ENCODE peak calls at places on chromosomes 6 and 20, in six cellular contexts. A is body of pancreas, I is uterus, Z is H54, F is adrenal gland, C is breast epithelium. M is an unnamed sample.
A peak's percentile ranks its signal among the peaks of the same experiment; 100 is the strongest.

GRCh38 chr6:79604583-79605037 is 26.5 kb upstream of the SH3BGRL2 start:
- DNase-seq in A (no peak), I (no peak), Z (peak; percentile 7), F (no peak), C (no peak), M (no peak)

GRCh38 chr20:62367136-62367482 is at the start of gene LAMA5:
- DNase-seq in A (peak; percentile 64), I (no peak), Z (no peak), F (peak; percentile 63), C (no peak), M (no peak)

GRCh38 chr20:21505810-21506530 is 7.9 kb downstream of the NKX2-2 start:
- DNase-seq in A (peak; percentile 48), I (no peak), Z (no peak), F (peak; percentile 35), C (no peak), M (no peak)

GRCh38 chr6:161141173-161141572 is 132.7 kb downstream of the AGPAT4 start:
- DNase-seq in A (no peak), I (no peak), Z (no peak), F (no peak), C (peak; percentile 13), M (no peak)

GRCh38 chr6:101083533-101084172 is 202.5 kb upstream of the ASCC3 start:
- DNase-seq in A (no peak), I (no peak), Z (peak; percentile 2), F (no peak), C (no peak), M (no peak)

GRCh38 chr6:74410630-74411029 is 714.6 kb downstream of the CD109 start:
- DNase-seq in A (no peak), I (no peak), Z (no peak), F (no peak), C (no peak), M (no peak)

GRCh38 chr6:165119231-165120020 is 190.0 kb downstream of the C6orf118 start:
- DNase-seq in A (no peak), I (no peak), Z (no peak), F (no peak), C (no peak), M (no peak)

GRCh38 chr20:24685736-24686135 is 216.3 kb downstream of the SYNDIG1 start:
- DNase-seq in A (no peak), I (no peak), Z (no peak), F (no peak), C (no peak), M (no peak)

GRCh38 chr6:132365319-132365907 is 35.9 kb downstream of the MOXD1 start:
- DNase-seq in A (no peak), I (no peak), Z (no peak), F (no peak), C (no peak), M (no peak)

GRCh38 chr6:35370124-35370741 is 27.9 kb downstream of the PPARD start:
- DNase-seq in A (peak; percentile 19), I (peak; percentile 49), Z (peak; percentile 91), F (peak; percentile 83), C (peak; percentile 44), M (no peak)

GRCh38 chr6:11692451-11693376 is 85.9 kb downstream of the ADTRP start:
- DNase-seq in A (no peak), I (no peak), Z (no peak), F (no peak), C (no peak), M (no peak)

GRCh38 chr20:20412750-20413149 is 44.8 kb downstream of the INSM1 start:
- DNase-seq in A (no peak), I (no peak), Z (no peak), F (no peak), C (no peak), M (no peak)

GRCh38 chr6:132264101-132264500 is 137.2 kb downstream of the MOXD1 start:
- DNase-seq in A (no peak), I (no peak), Z (no peak), F (no peak), C (no peak), M (no peak)

GRCh38 chr20:24773751-24774201 is 175.3 kb upstream of the CST7 start:
- DNase-seq in A (no peak), I (no peak), Z (peak; percentile 74), F (no peak), C (no peak), M (no peak)

DNA sequence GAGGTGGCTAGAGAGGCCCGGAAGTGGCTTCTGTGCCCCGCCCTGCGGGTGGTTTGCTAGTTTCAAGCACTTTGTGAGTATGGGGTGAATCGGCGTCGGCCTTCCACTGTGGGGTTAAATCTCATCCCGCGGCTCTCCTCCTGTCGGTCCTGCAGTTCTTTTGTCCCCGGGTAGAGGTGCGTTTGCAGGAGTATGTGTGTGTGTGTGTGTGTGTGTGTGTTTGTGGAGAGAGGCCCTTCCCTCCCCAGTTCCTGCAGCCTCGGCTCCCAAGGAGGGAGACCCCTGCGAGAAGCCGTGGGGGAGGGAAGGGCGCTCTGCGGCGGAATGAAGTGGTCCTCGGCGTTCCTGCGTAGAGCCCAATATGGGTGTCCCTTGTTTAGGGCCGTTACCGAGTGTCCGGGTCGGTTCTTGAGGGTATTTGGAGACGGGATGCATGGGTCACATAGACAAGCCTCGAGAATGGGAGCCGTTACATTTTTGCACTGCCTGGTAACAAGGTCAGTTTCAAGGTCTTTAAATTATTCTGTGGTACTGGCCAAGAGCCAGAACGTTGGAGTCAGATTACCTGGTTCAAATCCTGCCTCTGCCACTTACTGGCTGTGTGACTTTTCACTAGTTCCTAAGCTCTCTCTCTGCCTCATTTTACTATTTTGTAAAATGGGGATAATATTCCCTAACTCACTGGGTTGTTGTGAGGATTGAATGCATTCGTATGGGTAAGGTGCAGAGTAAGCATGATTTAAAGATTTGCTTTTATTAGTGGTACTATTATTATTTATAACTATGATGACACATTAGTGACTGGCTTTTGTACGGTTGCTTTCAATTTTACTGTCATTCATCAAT is at the start of gene ZKSCAN3:
- DNase-seq in A (peak; percentile 80), I (peak; percentile 82), Z (peak; percentile 68), F (peak; percentile 88), C (peak; percentile 75), M (peak; percentile 83)
- TF ChIP-seq POLR2A in A (no peak), I (peak; percentile 34), Z (peak; percentile 38), F (no peak), C (no peak), M (no peak)

DNA sequence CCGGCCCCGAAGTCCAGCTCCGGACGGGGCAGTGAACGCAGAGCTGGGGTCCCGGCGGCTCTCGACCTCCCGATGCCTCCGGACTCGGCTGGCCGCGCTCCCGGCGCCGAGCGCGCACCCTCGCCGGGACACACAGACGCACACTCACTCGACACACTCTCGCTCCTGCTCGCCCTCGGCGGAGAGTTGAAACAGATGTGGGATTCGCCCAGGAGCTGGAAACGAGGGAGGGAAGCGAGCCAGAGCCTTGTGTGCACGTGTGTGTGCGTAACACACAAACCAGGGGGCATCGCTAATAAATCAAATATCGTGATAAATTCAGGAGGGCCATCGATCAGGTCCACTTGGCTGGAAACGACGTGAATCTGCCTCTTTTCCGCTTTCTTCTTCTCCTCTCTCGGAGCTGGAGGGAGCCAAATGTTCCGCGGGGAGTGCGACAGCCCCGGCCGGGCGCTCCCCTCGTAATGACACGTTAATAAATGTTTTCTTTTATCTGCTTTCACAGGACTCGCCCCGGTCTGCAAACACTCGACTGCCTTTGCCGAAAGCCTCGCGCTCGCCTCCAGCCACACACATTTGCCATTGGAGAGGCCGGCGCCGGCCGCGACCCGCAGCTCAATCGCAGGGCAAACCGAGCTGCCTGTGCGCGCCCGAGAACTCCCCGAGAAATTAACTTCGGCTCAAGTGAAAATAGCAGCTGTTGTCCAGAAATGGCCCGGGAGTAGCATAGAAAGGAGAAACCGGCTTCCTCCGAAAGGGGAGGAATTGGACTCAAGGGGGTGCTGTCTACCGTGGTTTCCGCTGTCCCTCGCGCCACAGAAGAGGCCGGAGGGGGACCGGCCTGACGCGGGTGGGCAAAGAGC is 850 bp upstream of the SULF2 start:
- DNase-seq in A (peak; percentile 41), I (peak; percentile 85), Z (peak; percentile 47), F (peak; percentile 73), C (peak; percentile 54), M (peak; percentile 68)
- TF ChIP-seq POLR2A in A (no peak), I (peak; percentile 46), Z (no peak), F (no peak), C (no peak), M (no peak)

DNA sequence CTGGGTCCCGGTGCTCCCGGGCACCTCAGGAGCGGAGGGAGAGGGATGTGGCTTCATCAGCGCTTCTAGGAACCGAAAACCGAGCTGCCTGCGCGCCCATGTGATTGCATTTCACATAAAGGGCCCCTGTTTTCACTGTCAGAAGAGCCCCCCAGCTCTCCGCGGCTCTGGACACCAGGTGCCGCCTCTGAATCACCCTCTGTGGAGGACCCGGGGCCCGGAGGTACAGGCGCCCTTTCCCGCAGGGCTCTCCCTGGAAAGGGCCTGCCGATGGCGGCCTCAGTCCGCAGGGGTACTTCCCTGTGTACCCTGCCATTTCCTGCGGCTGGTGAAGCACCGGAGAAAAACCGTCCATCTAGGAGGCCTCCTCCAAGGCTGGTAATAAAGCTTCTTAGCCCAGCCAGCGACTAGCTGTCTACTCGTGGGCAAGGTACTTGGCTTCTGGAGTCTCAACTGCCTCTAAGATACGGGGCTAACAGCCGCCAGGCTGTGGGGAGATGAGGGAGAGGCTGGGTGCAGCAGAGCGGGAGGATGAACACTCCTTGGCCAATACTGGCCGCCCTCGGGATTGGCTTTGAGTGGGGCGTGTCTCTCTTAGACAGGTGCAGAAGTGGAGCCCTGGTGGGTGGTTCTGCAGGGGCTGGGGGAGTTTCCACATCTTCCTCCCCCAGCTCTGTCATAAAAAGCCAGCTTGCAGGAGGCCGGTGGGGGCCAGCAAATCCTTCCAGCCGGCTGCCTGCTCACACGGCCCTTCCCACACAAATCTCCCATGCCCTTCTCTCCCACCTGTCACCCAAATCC is 1.6 kb downstream of the PPP1R16B start:
- DNase-seq in A (no peak), I (no peak), Z (no peak), F (no peak), C (no peak), M (no peak)
- TF ChIP-seq POLR2A in A (no peak), I (no peak), Z (no peak), F (no peak), C (no peak), M (no peak)

GRCh38 chr6:52496609-52497008 is 76.5 kb downstream of the EFHC1 start:
- DNase-seq in A (no peak), I (no peak), Z (no peak), F (no peak), C (no peak), M (no peak)

GRCh38 chr6:52491203-52492069 is 71.3 kb downstream of the EFHC1 start:
- DNase-seq in A (no peak), I (no peak), Z (no peak), F (no peak), C (no peak), M (no peak)

GRCh38 chr6:52495859-52496396 is 75.8 kb downstream of the EFHC1 start:
- DNase-seq in A (no peak), I (no peak), Z (no peak), F (no peak), C (no peak), M (no peak)

GRCh38 chr6:52493669-52494068 is 73.5 kb downstream of the EFHC1 start:
- DNase-seq in A (no peak), I (no peak), Z (no peak), F (no peak), C (no peak), M (no peak)

DNA sequence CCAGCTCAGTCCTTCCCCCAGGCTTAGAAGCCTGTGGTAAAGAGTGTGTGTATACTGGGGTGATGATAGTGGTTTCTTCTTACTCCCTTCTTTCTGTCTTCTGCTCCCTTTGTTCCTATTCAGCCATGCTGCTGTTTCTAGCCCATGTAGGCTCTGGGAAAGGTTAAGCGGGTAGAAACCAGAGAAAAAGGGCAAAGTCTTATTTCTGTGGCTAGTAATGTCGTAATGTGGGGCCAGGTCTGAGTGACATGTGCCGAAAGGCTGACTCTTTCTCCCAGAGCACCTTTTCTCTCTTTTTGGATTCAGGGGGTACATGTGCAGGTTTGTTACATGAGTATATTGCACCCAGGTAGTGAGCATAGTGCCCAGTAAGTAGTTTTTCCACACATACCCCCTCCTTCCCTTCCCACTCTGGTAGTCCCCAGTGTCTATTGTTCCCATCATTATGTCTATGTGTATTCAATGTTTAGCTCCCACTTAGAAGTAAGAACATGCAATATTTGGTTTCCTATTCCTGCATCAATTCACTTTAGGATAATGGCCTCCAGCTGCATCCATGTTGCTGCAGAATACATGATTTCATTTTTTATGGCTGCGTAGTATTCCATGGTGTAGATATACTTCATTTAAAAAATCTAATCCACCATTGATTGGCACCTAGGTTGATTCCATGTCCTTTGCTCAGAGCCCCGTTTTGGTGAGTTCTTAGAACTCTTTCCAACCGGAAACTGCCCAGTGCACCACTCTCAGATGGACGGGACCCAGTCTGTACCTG is 74.3 kb downstream of the EFHC1 start:
- DNase-seq in A (no peak), I (no peak), Z (no peak), F (no peak), C (no peak), M (no peak)
- TF ChIP-seq POLR2A in A (no peak), I (no peak), Z (no peak), F (no peak), C (no peak), M (no peak)

M was measured in prostate gland.